ENCODE peak calls at places on chromosomes 3 and 15, in nine cellular contexts. K is PC-3; V is CD8-positive, alpha-beta T cell; W is astrocyte; Y is brain microvascular endothelial cell; F is hepatocyte; N is ovary; R is transverse colon; D is IMR-90. T is an unnamed sample.

GRCh38 chr3:144031938-144032337 is 60.3 kb downstream of the DIPK2A start:
- DNase-seq in K (peak; percentile 12), V (no peak), W (peak; percentile 16), Y (no peak), F (no peak), N (peak; percentile 12), R (peak; percentile 31), D (no peak), T (peak; percentile 69)

GRCh38 chr15:82679626-82680199 is 30.0 kb downstream of the AP3B2 start:
- DNase-seq in K (no peak), V (no peak), W (no peak), Y (no peak), F (no peak), N (no peak), R (no peak), D (no peak), T (no peak)

GRCh38 chr3:9226326-9226725 is 23.1 kb downstream of the SRGAP3 start:
- DNase-seq in K (peak; percentile 90), V (no peak), W (peak; percentile 87), Y (peak; percentile 11), F (peak; percentile 25), N (peak; percentile 31), R (no peak), D (peak; percentile 14), T (peak; percentile 73)

GRCh38 chr3:176663819-176664218 is 533.5 kb downstream of the TBL1XR1 start:
- DNase-seq in K (peak; percentile 74), V (no peak), W (peak; percentile 70), Y (peak; percentile 29), F (peak; percentile 54), N (no peak), R (no peak), D (peak; percentile 66), T (no peak)

GRCh38 chr15:61558172-61559146 is 329.4 kb upstream of the RORA start:
- DNase-seq in K (no peak), V (no peak), W (no peak), Y (no peak), F (no peak), N (no peak), R (no peak), D (no peak), T (no peak)

GRCh38 chr3:132654190-132654589 is 5.4 kb downstream of the ACAD11 start:
- DNase-seq in K (peak; percentile 47), V (no peak), W (no peak), Y (no peak), F (no peak), N (no peak), R (no peak), D (no peak), T (no peak)

GRCh38 chr3:101902041-101902440 is 52.7 kb downstream of the NFKBIZ start:
- DNase-seq in K (peak; percentile 69), V (no peak), W (peak; percentile 86), Y (peak; percentile 96), F (peak; percentile 25), N (no peak), R (no peak), D (peak; percentile 99), T (peak; percentile 83)

GRCh38 chr3:126937533-126938432 is 45.1 kb upstream of the PLXNA1 start:
- DNase-seq in K (peak; percentile 7), V (no peak), W (no peak), Y (no peak), F (no peak), N (no peak), R (no peak), D (peak; percentile 56), T (no peak)

GRCh38 chr3:11002456-11002855 is 9.9 kb downstream of the SLC6A1 start:
- DNase-seq in K (no peak), V (no peak), W (no peak), Y (no peak), F (no peak), N (no peak), R (no peak), D (no peak), T (no peak)

GRCh38 chr3:11641683-11642407 is 1.9 kb downstream of the VGLL4 start:
- DNase-seq in K (peak; percentile 35), V (peak; percentile 33), W (peak; percentile 60), Y (no peak), F (no peak), N (no peak), R (no peak), D (peak; percentile 68), T (peak; percentile 14)

GRCh38 chr15:31091531-31091930 is 10.0 kb downstream of the TRPM1 start:
- DNase-seq in K (peak; percentile 29), V (no peak), W (peak; percentile 78), Y (peak; percentile 93), F (no peak), N (no peak), R (no peak), D (peak; percentile 70), T (peak; percentile 93)

GRCh38 chr15:94206463-94207167 is 24.7 kb upstream of the MCTP2 start:
- DNase-seq in K (peak; percentile 30), V (no peak), W (peak; percentile 61), Y (peak; percentile 63), F (no peak), N (no peak), R (no peak), D (peak; percentile 89), T (no peak)

GRCh38 chr15:47409601-47410000 is 307.7 kb upstream of the SEMA6D start:
- DNase-seq in K (no peak), V (no peak), W (no peak), Y (no peak), F (no peak), N (no peak), R (no peak), D (peak; percentile 58), T (no peak)

GRCh38 chr15:80367094-80367493 is 37.1 kb upstream of the ARNT2 start:
- DNase-seq in K (peak; percentile 24), V (no peak), W (no peak), Y (peak; percentile 3), F (no peak), N (no peak), R (no peak), D (peak; percentile 7), T (no peak)

GRCh38 chr3:124783696-124784095 is 53.4 kb downstream of the UMPS start:
- DNase-seq in K (no peak), V (no peak), W (peak; percentile 22), Y (no peak), F (no peak), N (no peak), R (no peak), D (peak; percentile 61), T (peak; percentile 83)

GRCh38 chr3:124787490-124788195 is 57.4 kb downstream of the UMPS start:
- DNase-seq in K (no peak), V (no peak), W (peak; percentile 73), Y (no peak), F (no peak), N (no peak), R (no peak), D (peak; percentile 61), T (peak; percentile 14)

GRCh38 chr3:124784686-124785382 is 54.6 kb downstream of the UMPS start:
- DNase-seq in K (no peak), V (no peak), W (peak; percentile 76), Y (no peak), F (no peak), N (no peak), R (no peak), D (no peak), T (no peak)

GRCh38 chr3:124786491-124787241 is 56.4 kb downstream of the UMPS start:
- DNase-seq in K (peak; percentile 68), V (no peak), W (peak; percentile 52), Y (no peak), F (peak; percentile 41), N (no peak), R (peak; percentile 27), D (peak; percentile 60), T (peak; percentile 49)

GRCh38 chr3:124785966-124786365 is 55.7 kb downstream of the UMPS start:
- DNase-seq in K (no peak), V (no peak), W (no peak), Y (no peak), F (no peak), N (no peak), R (no peak), D (peak; percentile 28), T (peak; percentile 26)
- TF ChIP-seq CTCF in K (no peak), V (no peak), W (no peak), Y (no peak), F (no peak), N (no peak), R (no peak), D (no peak), T (no peak)

GRCh38 chr3:184223946-184224345 is 5.4 kb upstream of the VWA5B2 start:
- DNase-seq in K (no peak), V (no peak), W (no peak), Y (no peak), F (no peak), N (no peak), R (no peak), D (no peak), T (no peak)

GRCh38 chr3:184222521-184222920 is 6.9 kb upstream of the VWA5B2 start:
- DNase-seq in K (peak; percentile 85), V (no peak), W (no peak), Y (no peak), F (no peak), N (no peak), R (no peak), D (no peak), T (no peak)

DNA sequence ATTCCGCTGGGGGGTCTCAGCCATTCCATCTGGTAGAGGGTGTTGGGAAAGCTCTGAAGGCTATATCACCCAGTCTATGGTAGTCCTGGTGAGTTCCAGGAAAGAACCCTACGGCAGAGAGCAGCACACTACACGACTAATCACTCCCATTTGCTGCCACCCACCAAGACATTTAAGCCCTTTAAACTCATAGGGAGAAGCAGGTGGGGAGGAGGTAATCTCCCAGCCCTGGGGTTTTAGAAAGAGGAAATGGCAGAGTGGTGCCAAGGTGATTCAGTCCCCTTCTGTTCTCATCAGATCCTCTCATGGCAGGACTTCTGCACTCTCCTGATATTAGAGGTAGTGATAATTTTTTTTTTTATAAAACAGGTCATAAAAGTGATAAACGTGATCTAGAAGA is 10.6 kb upstream of the VWA5B2 start:
- DNase-seq in K (no peak), V (no peak), W (no peak), Y (no peak), F (no peak), N (no peak), R (no peak), D (no peak), T (peak; percentile 39)
- H3K27me3 ChIP-seq in K (no peaks in the 10 kb centered on the region), V (no peaks in the 10 kb centered on the region), W (peaks cover 2% of the 10 kb centered on the region), Y (no peaks in the 10 kb centered on the region), F (no peaks in the 10 kb centered on the region), N (no peaks in the 10 kb centered on the region), R (peaks cover 25% of the 10 kb centered on the region), D (peaks cover 3% of the 10 kb centered on the region), T (peaks cover 9% of the 10 kb centered on the region)

DNA sequence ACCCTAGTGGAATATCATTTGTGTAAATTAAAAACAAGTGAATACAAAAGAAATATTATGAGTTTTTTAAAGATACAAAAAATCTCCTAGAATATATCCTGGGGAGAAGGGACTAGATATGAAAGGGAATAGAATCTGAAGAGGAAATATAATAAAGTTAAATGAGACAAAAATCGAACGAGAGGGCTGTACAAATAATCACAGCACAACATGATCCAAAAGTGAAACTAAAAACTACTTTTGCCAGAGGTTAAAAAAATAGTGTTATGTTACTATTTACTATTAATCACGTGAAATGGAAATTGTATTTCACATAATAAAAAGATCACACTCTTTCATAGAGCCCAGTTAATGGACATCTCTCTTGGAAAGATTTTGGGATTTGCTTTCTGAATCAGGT is 28.6 kb downstream of the CGGBP1 start:
- DNase-seq in K (no peak), V (no peak), W (no peak), Y (no peak), F (no peak), N (no peak), R (no peak), D (no peak), T (no peak)
- H3K4me3 ChIP-seq in K (peak overlapping the region; percentile 56), V (no peak overlapping the region), W (no peak overlapping the region), Y (no peak overlapping the region), F (no peak overlapping the region), N (no peak overlapping the region), R (no peak overlapping the region), D (no peak overlapping the region), T (peak overlapping the region; percentile 34)

GRCh38 chr3:53668872-53669271 is 174.5 kb downstream of the CACNA1D start:
- DNase-seq in K (peak; percentile 16), V (no peak), W (no peak), Y (no peak), F (no peak), N (no peak), R (no peak), D (no peak), T (no peak)
- TF ChIP-seq CTCF in K (peak; percentile 55), V (no peak), W (peak; percentile 20), Y (peak; percentile 65), F (peak; percentile 9), N (no peak), R (no peak), D (peak; percentile 21), T (peak; percentile 52)